ENCODE peak calls at places on chromosomes 4 and X, in ten cellular contexts. One of them, this sample, is unnamed.

GRCh38 chr4:15913631-15913970 is 24.9 kb downstream of the FGFBP1 start:
- DNase-seq in NCI-H1436: no peak
- DNase-seq in germinal center: no peak
- DNase-seq in GM12878: no peak
- DNase-seq in BE2C: no peak
- DNase-seq in EH: peak; percentile 87
- DNase-seq in LoVo: no peak
- DNase-seq in stimulated activated CD4-positive, alpha-beta T cell treated with anti-CD3 and anti-CD28 coated beads, Interleukin-12 subunit alpha, Interleukin-12 subunit beta, amount 100 ng/mL, for 48 hours: no peak
- DNase-seq in activated CD8-positive, alpha-beta memory T cell treated with anti-CD3 and anti-CD28 coated beads for 48 hours: no peak
- DNase-seq in neural progenitor cell: no peak
- DNase-seq in this sample: no peak

GRCh38 chr4:179804440-179804839 is 2362.2 kb upstream of the AGA start:
- DNase-seq in germinal center: no peak
- DNase-seq in EH: no peak
- DNase-seq in stimulated activated CD4-positive, alpha-beta T cell treated with anti-CD3 and anti-CD28 coated beads, Interleukin-12 subunit alpha, Interleukin-12 subunit beta, amount 100 ng/mL, for 48 hours: no peak
- DNase-seq in neural progenitor cell: no peak
- DNase-seq in activated CD8-positive, alpha-beta memory T cell treated with anti-CD3 and anti-CD28 coated beads for 48 hours: no peak
- DNase-seq in BE2C: no peak
- DNase-seq in LoVo: no peak
- DNase-seq in NCI-H1436: no peak
- DNase-seq in GM12878: no peak
- DNase-seq in this sample: no peak

GRCh38 chr4:6257243-6258025 is 12.2 kb upstream of the WFS1 start:
- DNase-seq in neural progenitor cell: peak; percentile 34
- DNase-seq in NCI-H1436: no peak
- DNase-seq in activated CD8-positive, alpha-beta memory T cell treated with anti-CD3 and anti-CD28 coated beads for 48 hours: no peak
- DNase-seq in germinal center: no peak
- DNase-seq in BE2C: no peak
- DNase-seq in stimulated activated CD4-positive, alpha-beta T cell treated with anti-CD3 and anti-CD28 coated beads, Interleukin-12 subunit alpha, Interleukin-12 subunit beta, amount 100 ng/mL, for 48 hours: no peak
- DNase-seq in GM12878: no peak
- DNase-seq in EH: no peak
- DNase-seq in LoVo: no peak
- DNase-seq in this sample: no peak

GRCh38 chrX:2185341-2186082 is 315.3 kb downstream of the DHRSX start:
- DNase-seq in stimulated activated CD4-positive, alpha-beta T cell treated with anti-CD3 and anti-CD28 coated beads, Interleukin-12 subunit alpha, Interleukin-12 subunit beta, amount 100 ng/mL, for 48 hours: no peak
- DNase-seq in germinal center: no peak
- DNase-seq in activated CD8-positive, alpha-beta memory T cell treated with anti-CD3 and anti-CD28 coated beads for 48 hours: no peak
- DNase-seq in GM12878: no peak
- DNase-seq in neural progenitor cell: no peak
- DNase-seq in BE2C: no peak
- DNase-seq in LoVo: no peak
- DNase-seq in NCI-H1436: no peak
- DNase-seq in EH: no peak
- DNase-seq in this sample: no peak

GRCh38 chrX:7019555-7019954 is 128.0 kb upstream of the STS start:
- DNase-seq in NCI-H1436: no peak
- DNase-seq in EH: peak; percentile 7
- DNase-seq in activated CD8-positive, alpha-beta memory T cell treated with anti-CD3 and anti-CD28 coated beads for 48 hours: no peak
- DNase-seq in GM12878: no peak
- DNase-seq in BE2C: no peak
- DNase-seq in germinal center: no peak
- DNase-seq in LoVo: no peak
- DNase-seq in stimulated activated CD4-positive, alpha-beta T cell treated with anti-CD3 and anti-CD28 coated beads, Interleukin-12 subunit alpha, Interleukin-12 subunit beta, amount 100 ng/mL, for 48 hours: no peak
- DNase-seq in neural progenitor cell: no peak
- DNase-seq in this sample: no peak

GRCh38 chr4:8697826-8698225 is 105.3 kb downstream of the CPZ start:
- DNase-seq in activated CD8-positive, alpha-beta memory T cell treated with anti-CD3 and anti-CD28 coated beads for 48 hours: no peak
- DNase-seq in germinal center: no peak
- DNase-seq in NCI-H1436: no peak
- DNase-seq in LoVo: no peak
- DNase-seq in neural progenitor cell: no peak
- DNase-seq in EH: no peak
- DNase-seq in stimulated activated CD4-positive, alpha-beta T cell treated with anti-CD3 and anti-CD28 coated beads, Interleukin-12 subunit alpha, Interleukin-12 subunit beta, amount 100 ng/mL, for 48 hours: no peak
- DNase-seq in GM12878: no peak
- DNase-seq in BE2C: no peak
- DNase-seq in this sample: no peak

GRCh38 chr4:30719363-30720020 is 677 bp upstream of the PCDH7 start:
- DNase-seq in activated CD8-positive, alpha-beta memory T cell treated with anti-CD3 and anti-CD28 coated beads for 48 hours: no peak
- DNase-seq in GM12878: no peak
- DNase-seq in germinal center: no peak
- DNase-seq in EH: peak; percentile 59
- DNase-seq in BE2C: peak; percentile 64
- DNase-seq in neural progenitor cell: peak; percentile 87
- DNase-seq in NCI-H1436: no peak
- DNase-seq in stimulated activated CD4-positive, alpha-beta T cell treated with anti-CD3 and anti-CD28 coated beads, Interleukin-12 subunit alpha, Interleukin-12 subunit beta, amount 100 ng/mL, for 48 hours: no peak
- DNase-seq in LoVo: no peak
- DNase-seq in this sample: peak; percentile 79

GRCh38 chrX:103742339-103742738 is 31.6 kb downstream of the TMEM31 start:
- DNase-seq in LoVo: no peak
- DNase-seq in germinal center: no peak
- DNase-seq in NCI-H1436: no peak
- DNase-seq in EH: no peak
- DNase-seq in stimulated activated CD4-positive, alpha-beta T cell treated with anti-CD3 and anti-CD28 coated beads, Interleukin-12 subunit alpha, Interleukin-12 subunit beta, amount 100 ng/mL, for 48 hours: no peak
- DNase-seq in activated CD8-positive, alpha-beta memory T cell treated with anti-CD3 and anti-CD28 coated beads for 48 hours: no peak
- DNase-seq in GM12878: no peak
- DNase-seq in neural progenitor cell: peak; percentile 32
- DNase-seq in BE2C: no peak
- DNase-seq in this sample: no peak

GRCh38 chrX:130091976-130092522 is 18.2 kb downstream of the ELF4 start:
- DNase-seq in BE2C: no peak
- DNase-seq in EH: no peak
- DNase-seq in neural progenitor cell: no peak
- DNase-seq in LoVo: no peak
- DNase-seq in NCI-H1436: no peak
- DNase-seq in germinal center: peak; percentile 85
- DNase-seq in activated CD8-positive, alpha-beta memory T cell treated with anti-CD3 and anti-CD28 coated beads for 48 hours: no peak
- DNase-seq in GM12878: peak; percentile 81
- DNase-seq in stimulated activated CD4-positive, alpha-beta T cell treated with anti-CD3 and anti-CD28 coated beads, Interleukin-12 subunit alpha, Interleukin-12 subunit beta, amount 100 ng/mL, for 48 hours: peak; percentile 72
- DNase-seq in this sample: no peak

GRCh38 chrX:41381685-41382084 is 47.7 kb downstream of the DDX3X start:
- DNase-seq in germinal center: no peak
- DNase-seq in stimulated activated CD4-positive, alpha-beta T cell treated with anti-CD3 and anti-CD28 coated beads, Interleukin-12 subunit alpha, Interleukin-12 subunit beta, amount 100 ng/mL, for 48 hours: no peak
- DNase-seq in BE2C: peak; percentile 68
- DNase-seq in neural progenitor cell: peak; percentile 51
- DNase-seq in GM12878: no peak
- DNase-seq in NCI-H1436: no peak
- DNase-seq in LoVo: peak; percentile 74
- DNase-seq in EH: peak; percentile 91
- DNase-seq in activated CD8-positive, alpha-beta memory T cell treated with anti-CD3 and anti-CD28 coated beads for 48 hours: no peak
- DNase-seq in this sample: no peak

GRCh38 chr4:184826315-184827266 is 823 bp upstream of the ACSL1 start:
- DNase-seq in GM12878: no peak
- DNase-seq in BE2C: no peak
- DNase-seq in NCI-H1436: no peak
- DNase-seq in EH: no peak
- DNase-seq in activated CD8-positive, alpha-beta memory T cell treated with anti-CD3 and anti-CD28 coated beads for 48 hours: peak; percentile 36
- DNase-seq in neural progenitor cell: peak; percentile 21
- DNase-seq in germinal center: peak; percentile 59
- DNase-seq in LoVo: no peak
- DNase-seq in stimulated activated CD4-positive, alpha-beta T cell treated with anti-CD3 and anti-CD28 coated beads, Interleukin-12 subunit alpha, Interleukin-12 subunit beta, amount 100 ng/mL, for 48 hours: peak; percentile 36
- DNase-seq in this sample: peak; percentile 77

GRCh38 chr4:122480655-122481487 is 24.3 kb upstream of the IL2 start:
- DNase-seq in neural progenitor cell: no peak
- DNase-seq in NCI-H1436: no peak
- DNase-seq in germinal center: no peak
- DNase-seq in LoVo: no peak
- DNase-seq in GM12878: no peak
- DNase-seq in activated CD8-positive, alpha-beta memory T cell treated with anti-CD3 and anti-CD28 coated beads for 48 hours: no peak
- DNase-seq in stimulated activated CD4-positive, alpha-beta T cell treated with anti-CD3 and anti-CD28 coated beads, Interleukin-12 subunit alpha, Interleukin-12 subunit beta, amount 100 ng/mL, for 48 hours: no peak
- DNase-seq in EH: no peak
- DNase-seq in BE2C: no peak
- DNase-seq in this sample: no peak

GRCh38 chr4:77127837-77128621 is 29.0 kb upstream of the CCNG2 start:
- DNase-seq in LoVo: no peak
- DNase-seq in GM12878: no peak
- DNase-seq in BE2C: no peak
- DNase-seq in stimulated activated CD4-positive, alpha-beta T cell treated with anti-CD3 and anti-CD28 coated beads, Interleukin-12 subunit alpha, Interleukin-12 subunit beta, amount 100 ng/mL, for 48 hours: no peak
- DNase-seq in activated CD8-positive, alpha-beta memory T cell treated with anti-CD3 and anti-CD28 coated beads for 48 hours: no peak
- DNase-seq in EH: no peak
- DNase-seq in germinal center: no peak
- DNase-seq in NCI-H1436: no peak
- DNase-seq in neural progenitor cell: no peak
- DNase-seq in this sample: no peak

GRCh38 chr4:186765673-186766546 is 42.3 kb upstream of the FAT1 start:
- DNase-seq in GM12878: no peak
- DNase-seq in NCI-H1436: no peak
- DNase-seq in neural progenitor cell: peak; percentile 16
- DNase-seq in germinal center: no peak
- DNase-seq in stimulated activated CD4-positive, alpha-beta T cell treated with anti-CD3 and anti-CD28 coated beads, Interleukin-12 subunit alpha, Interleukin-12 subunit beta, amount 100 ng/mL, for 48 hours: no peak
- DNase-seq in LoVo: peak; percentile 80
- DNase-seq in BE2C: no peak
- DNase-seq in activated CD8-positive, alpha-beta memory T cell treated with anti-CD3 and anti-CD28 coated beads for 48 hours: no peak
- DNase-seq in EH: no peak
- DNase-seq in this sample: no peak

GRCh38 chr4:8433181-8433580 is 7.3 kb downstream of the ACOX3 start:
- DNase-seq in neural progenitor cell: no peak
- DNase-seq in stimulated activated CD4-positive, alpha-beta T cell treated with anti-CD3 and anti-CD28 coated beads, Interleukin-12 subunit alpha, Interleukin-12 subunit beta, amount 100 ng/mL, for 48 hours: no peak
- DNase-seq in NCI-H1436: no peak
- DNase-seq in activated CD8-positive, alpha-beta memory T cell treated with anti-CD3 and anti-CD28 coated beads for 48 hours: no peak
- DNase-seq in LoVo: no peak
- DNase-seq in germinal center: no peak
- DNase-seq in GM12878: no peak
- DNase-seq in EH: no peak
- DNase-seq in BE2C: no peak
- DNase-seq in this sample: no peak

This sample was measured in suprapubic skin.